ENCODE peak calls at places on chromosome 22, in nine cellular contexts. L is A549, G is RWPE2, I is PC-3, N is upper lobe of right lung, R is mucosa of descending colon, K is colonic mucosa, Q is uterus, F is GM23338. M is an unnamed sample. For H3K4me1, the result is how much of the 10 kb centered on the place peaks cover.

GRCh38 chr22:23200896-23201295 is 20.6 kb downstream of the BCR start:
- DNase-seq in L (no peak), G (no peak), I (no peak), N (no peak), R (no peak), K (no peak), Q (no peak), F (no peak), M (no peak)

GRCh38 chr22:27231266-27231665 is 570.3 kb downstream of the MN1 start:
- DNase-seq in L (no peak), G (no peak), I (no peak), N (no peak), R (no peak), K (no peak), Q (no peak), F (no peak), M (no peak)

GRCh38 chr22:30304495-30305244 is 15.4 kb upstream of the CASTOR1 start:
- DNase-seq in L (no peak), G (no peak), I (peak), N (peak), R (peak), K (no peak), Q (peak), F (no peak), M (peak)

GRCh38 chr22:25420925-25421904 is 143.3 kb upstream of the GRK3 start:
- DNase-seq in L (no peak), G (peak), I (no peak), N (no peak), R (no peak), K (no peak), Q (no peak), F (peak), M (no peak)

GRCh38 chr22:46054091-46054877 is 77.3 kb upstream of the WNT7B start:
- DNase-seq in L (no peak), G (peak), I (peak), N (no peak), R (peak), K (peak), Q (peak), F (no peak), M (peak)

GRCh38 chr22:33328789-33329296 is 270.7 kb upstream of the SYN3 start:
- DNase-seq in L (peak), G (no peak), I (no peak), N (no peak), R (no peak), K (peak), Q (no peak), F (peak), M (no peak)

GRCh38 chr22:33867118-33867863 is 53.0 kb downstream of the LARGE1 start:
- DNase-seq in L (no peak), G (no peak), I (peak), N (no peak), R (no peak), K (peak), Q (peak), F (no peak), M (no peak)

GRCh38 chr22:37566903-37567798 is 6.9 kb downstream of the CDC42EP1 start:
- DNase-seq in L (peak), G (peak), I (peak), N (peak), R (peak), K (peak), Q (peak), F (peak), M (peak)

GRCh38 chr22:22940961-22941605 is 53.5 kb downstream of the IGLL5 start:
- DNase-seq in L (no peak), G (peak), I (no peak), N (peak), R (no peak), K (no peak), Q (no peak), F (no peak), M (no peak)

GRCh38 chr22:42227435-42227834 is 43.0 kb downstream of the TCF20 start:
- DNase-seq in L (no peak), G (no peak), I (no peak), N (no peak), R (no peak), K (no peak), Q (no peak), F (no peak), M (no peak)

GRCh38 chr22:42233879-42234278 is 36.6 kb downstream of the TCF20 start:
- DNase-seq in L (no peak), G (no peak), I (no peak), N (no peak), R (no peak), K (no peak), Q (no peak), F (no peak), M (no peak)

GRCh38 chr22:42231929-42232328 is 38.5 kb downstream of the TCF20 start:
- DNase-seq in L (no peak), G (no peak), I (no peak), N (no peak), R (no peak), K (no peak), Q (no peak), F (no peak), M (no peak)

GRCh38 chr22:42229455-42230149 is 40.9 kb downstream of the TCF20 start:
- DNase-seq in L (no peak), G (no peak), I (no peak), N (no peak), R (no peak), K (no peak), Q (peak), F (no peak), M (no peak)

GRCh38 chr22:42228480-42228879 is 42.0 kb downstream of the TCF20 start:
- DNase-seq in L (no peak), G (no peak), I (no peak), N (no peak), R (no peak), K (no peak), Q (no peak), F (no peak), M (no peak)
- H3K4me1 ChIP-seq in L (under half), G (under half), I (under half), N (under half), R (under half), K (under half), Q (under half), F (under half), M (under half)

DNA sequence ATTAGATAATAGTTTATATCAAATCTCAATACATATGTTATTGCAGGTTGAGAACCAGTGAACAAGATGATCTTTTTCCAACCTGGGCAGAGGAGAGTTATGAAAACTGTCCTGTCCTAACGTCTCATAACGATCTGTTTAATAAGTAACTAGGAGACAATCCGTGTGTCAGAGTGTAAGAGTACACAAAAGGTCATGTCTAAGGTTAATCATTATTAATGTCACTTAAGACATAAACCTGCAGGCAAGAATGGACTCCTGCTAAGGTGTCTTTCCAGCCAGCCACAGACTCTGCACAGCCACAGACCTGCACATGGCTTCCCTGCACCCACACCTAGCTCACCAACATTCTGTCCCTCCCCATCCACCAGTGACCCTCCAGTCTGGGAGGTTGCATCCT is 10.1 kb downstream of the SLC5A4 start:
- DNase-seq in L (peak), G (no peak), I (no peak), N (no peak), R (no peak), K (no peak), Q (no peak), F (no peak), M (no peak)
- H3K4me3 ChIP-seq in L (no peak), G (no peak), I (no peak), N (no peak), R (no peak), K (no peak), Q (no peak), F (no peak), M (no peak)

GRCh38 chr22:18148508-18148965 is 1.4 kb upstream of the USP18 start:
- DNase-seq in L (no peak), G (no peak), I (no peak), N (peak), R (no peak), K (no peak), Q (no peak), F (no peak), M (no peak)
- TF ChIP-seq CTCF in L (no peak), G (no peak), I (no peak), N (no peak), R (no peak), K (no peak), Q (no peak), F (no peak), M (no peak)

GRCh38 chr22:24285245-24285644 is 14.6 kb downstream of the SPECC1L start:
- DNase-seq in L (no peak), G (no peak), I (no peak), N (no peak), R (no peak), K (no peak), Q (no peak), F (no peak), M (no peak)

GRCh38 chr22:24290459-24290858 is 19.8 kb downstream of the SPECC1L start:
- DNase-seq in L (no peak), G (no peak), I (no peak), N (no peak), R (no peak), K (no peak), Q (no peak), F (no peak), M (no peak)

GRCh38 chr22:24289781-24290181 is 19.1 kb downstream of the SPECC1L start:
- DNase-seq in L (no peak), G (no peak), I (no peak), N (no peak), R (no peak), K (no peak), Q (no peak), F (no peak), M (no peak)

GRCh38 chr22:24291538-24292201 is 21.0 kb downstream of the SPECC1L start:
- DNase-seq in L (no peak), G (no peak), I (no peak), N (no peak), R (no peak), K (no peak), Q (no peak), F (no peak), M (no peak)

GRCh38 chr22:24289138-24289537 is 18.5 kb downstream of the SPECC1L start:
- DNase-seq in L (no peak), G (no peak), I (peak), N (no peak), R (no peak), K (no peak), Q (no peak), F (no peak), M (no peak)
- H3K4me1 ChIP-seq in L (half or more), G (under half), I (under half), N (under half), R (under half), K (under half), Q (under half), F (under half), M (half or more)

DNA sequence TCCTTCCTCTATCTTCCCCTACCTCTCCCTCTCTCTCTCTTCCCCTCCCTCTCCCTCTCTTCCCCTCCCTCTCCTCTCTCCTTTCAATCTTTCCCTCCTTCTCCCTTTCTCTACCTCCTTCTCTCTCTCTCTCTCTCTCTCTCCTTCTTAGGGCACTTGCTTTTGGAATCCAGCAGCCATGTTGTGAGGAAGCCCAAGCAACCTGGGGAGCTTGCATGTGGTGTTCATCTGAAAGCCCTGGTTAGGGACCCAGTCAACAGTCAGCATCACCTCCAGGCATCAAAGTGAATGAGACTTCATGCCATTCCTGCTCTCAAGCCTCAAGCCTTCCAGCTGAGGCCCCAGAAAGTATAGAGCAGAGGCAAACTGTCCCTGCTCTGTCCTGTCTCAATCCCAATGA is 65.6 kb upstream of the SHISAL1 start:
- DNase-seq in L (no peak), G (peak), I (no peak), N (no peak), R (no peak), K (no peak), Q (no peak), F (no peak), M (no peak)
- H3K4me3 ChIP-seq in L (no peak), G (no peak), I (no peak), N (no peak), R (no peak), K (no peak), Q (no peak), F (no peak), M (no peak)

DNA sequence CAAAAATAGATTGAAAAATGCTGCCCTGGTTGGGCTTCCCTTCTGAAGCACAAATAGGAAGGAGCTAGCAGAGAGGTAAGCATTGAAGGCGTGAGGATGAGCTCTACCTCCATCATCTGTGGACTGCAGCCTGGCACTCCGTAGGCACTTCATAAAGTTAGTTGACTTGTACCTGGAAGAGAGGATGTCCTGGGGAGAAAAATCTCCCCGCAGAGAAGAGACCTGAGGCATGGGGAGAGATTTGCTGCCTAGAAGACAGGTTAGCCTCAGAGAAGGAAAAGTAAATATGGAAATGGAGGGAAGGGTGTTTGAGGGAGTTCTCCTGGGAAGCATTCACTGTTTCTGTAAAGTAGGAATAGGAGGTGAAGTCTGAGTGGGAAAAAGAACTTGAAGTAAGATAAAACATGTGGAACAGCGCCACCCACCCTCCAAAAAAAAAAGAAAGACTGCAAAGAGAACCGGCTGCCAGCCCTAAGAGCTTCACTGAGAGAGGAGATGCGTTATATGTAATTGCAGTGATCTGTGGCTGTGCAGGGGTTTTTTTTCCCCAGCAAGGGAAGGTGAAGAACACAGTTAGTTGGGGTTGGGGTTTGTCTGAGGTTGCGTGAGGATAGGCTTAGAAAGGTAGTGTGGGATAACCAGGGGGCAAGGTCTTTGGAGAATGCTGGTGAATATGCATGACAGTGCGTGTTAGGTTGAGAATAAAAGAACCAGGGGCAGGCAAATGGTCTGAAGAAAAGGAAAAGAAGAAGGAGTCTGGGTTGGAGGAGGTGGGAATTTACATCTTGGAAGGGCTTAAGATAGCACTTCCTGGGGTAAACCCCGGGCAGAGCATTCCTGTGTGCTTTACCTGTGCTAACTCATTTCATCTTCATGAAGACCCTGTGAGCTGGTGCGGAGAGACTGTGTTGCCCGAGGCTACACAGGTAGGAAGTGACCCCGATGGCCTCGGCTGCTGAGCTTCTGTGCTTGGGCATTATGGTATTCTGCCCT is 16.0 kb downstream of the TNRC6B start:
- DNase-seq in L (peak), G (no peak), I (peak), N (no peak), R (no peak), K (no peak), Q (peak), F (peak), M (no peak)
- TF ChIP-seq CTCF in L (peak), G (peak), I (peak), N (peak), R (no peak), K (no peak), Q (no peak), F (peak), M (peak)

DNA sequence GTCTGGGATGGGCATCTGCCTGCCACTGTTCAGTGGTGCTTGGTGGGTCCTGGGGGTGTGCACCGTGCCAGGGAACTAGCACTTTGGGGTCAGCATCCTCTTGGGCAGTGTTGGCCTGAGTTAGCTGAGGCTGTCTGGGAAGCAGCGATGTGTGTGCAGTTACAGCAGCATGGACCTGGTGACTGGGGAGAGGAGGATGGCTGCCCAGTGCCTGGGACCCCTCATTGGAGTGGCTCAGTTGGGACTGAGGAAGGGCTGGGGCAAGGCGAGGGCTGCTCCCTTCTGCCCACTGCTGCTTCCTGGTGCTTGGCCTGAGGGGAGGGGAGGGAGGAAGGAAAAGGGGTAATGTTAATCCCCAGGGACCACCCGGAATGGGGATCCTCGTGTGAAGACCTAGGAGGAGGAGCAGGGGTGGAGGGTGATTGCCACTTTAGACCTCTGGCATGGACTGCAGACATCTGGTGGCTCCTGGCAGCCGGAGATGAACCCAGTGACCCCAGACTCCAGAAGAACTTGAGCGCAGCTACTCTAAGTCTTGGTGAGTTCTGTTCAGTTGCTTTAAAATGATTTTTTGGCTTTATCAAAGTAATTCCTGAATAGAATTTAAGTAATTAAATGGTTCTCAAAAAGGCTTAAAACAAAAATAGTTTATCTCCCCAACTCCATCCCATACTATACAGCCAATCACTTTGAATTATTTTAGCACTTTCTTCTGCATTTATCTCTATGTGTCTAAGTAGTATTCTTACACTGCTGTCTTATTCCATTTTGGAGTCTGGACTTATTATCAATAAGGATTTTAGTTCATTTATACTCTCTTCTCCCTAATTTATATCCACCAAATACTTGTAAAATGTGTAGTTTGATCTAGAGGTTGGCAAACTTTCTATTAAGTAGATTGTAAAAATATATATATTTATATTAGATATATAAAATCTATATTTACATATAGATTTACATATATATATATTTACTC is 15.4 kb upstream of the TMEM191C start:
- DNase-seq in L (no peak), G (peak), I (no peak), N (peak), R (peak), K (peak), Q (peak), F (no peak), M (peak)
- H3K4me1 ChIP-seq in L (under half), G (under half), I (under half), N (under half), R (under half), K (under half), Q (under half), F (under half), M (under half)

DNA sequence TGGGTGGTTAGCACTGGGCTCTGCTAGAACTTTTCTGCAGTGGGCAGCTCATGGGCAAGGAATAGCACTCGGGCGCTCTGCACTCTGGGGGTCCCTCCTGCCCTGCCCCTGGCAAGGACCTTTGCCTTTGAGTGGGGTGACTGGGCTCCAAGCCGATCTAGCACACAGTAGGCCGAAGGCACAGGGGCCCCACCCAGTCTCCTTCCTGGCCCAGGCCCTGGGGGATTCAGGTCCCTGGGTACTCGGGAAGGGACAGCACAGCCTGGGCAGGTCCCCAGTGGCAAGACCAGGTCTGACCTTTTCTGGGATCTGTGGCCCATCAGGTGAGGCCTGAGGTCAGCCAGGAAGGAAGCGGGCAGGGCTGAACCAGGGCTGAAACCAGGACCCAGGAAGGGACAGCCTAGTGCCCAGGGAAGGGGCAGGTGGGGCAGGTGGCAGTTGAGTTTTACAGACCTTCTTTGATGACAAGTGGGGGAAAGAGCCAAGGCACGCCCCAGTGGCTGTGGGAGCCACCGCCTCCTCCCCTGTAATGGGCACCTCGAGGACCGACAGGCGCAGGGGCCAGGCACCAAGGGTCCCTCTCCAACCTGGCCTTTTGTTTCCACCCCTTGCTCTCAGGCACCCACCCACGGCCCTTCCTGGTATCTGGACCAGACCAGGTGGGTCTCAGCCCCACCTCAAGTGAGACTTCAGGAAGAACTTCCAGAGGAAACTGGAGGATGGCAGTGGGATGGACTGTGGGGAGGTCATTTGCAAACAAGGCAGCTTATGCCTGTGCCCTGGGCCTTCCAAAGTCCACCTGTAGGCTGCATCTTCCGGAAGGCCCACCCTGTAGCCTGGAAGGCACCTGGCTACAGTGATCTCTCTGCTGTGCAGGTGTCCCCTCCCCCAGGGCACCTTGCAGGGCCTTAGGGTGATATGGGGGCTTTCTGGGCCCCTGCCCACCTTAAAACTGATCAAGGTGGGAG is 883 bp upstream of the AIFM3 start:
- DNase-seq in L (no peak), G (no peak), I (no peak), N (no peak), R (peak), K (peak), Q (no peak), F (no peak), M (no peak)
- H3K4me3 ChIP-seq in L (no peak), G (no peak), I (no peak), N (no peak), R (no peak), K (peak), Q (no peak), F (no peak), M (no peak)

GRCh38 chr22:41946360-41947180 is at the start of gene CENPM:
- DNase-seq in L (peak), G (peak), I (peak), N (peak), R (peak), K (peak), Q (peak), F (peak), M (peak)
- TF ChIP-seq CTCF in L (no peak), G (no peak), I (peak), N (no peak), R (no peak), K (no peak), Q (no peak), F (no peak), M (no peak)

M was measured in heart right ventricle.